ENCODE peak calls at places on chromosomes 6 and 20, in ten cellular contexts. W is spleen; O is glomerular endothelial cell; B is NCI-H226; I is effector memory CD4-positive, alpha-beta T cell; Y is T-helper 17 cell; V is left ventricle myocardium superior; H is AG04450; N is amniotic stem cell; Q is C1 segment of cervical spinal cord. U is an unnamed sample.
A peak's percentile ranks its signal among the peaks of the same experiment; 100 is the strongest.

GRCh38 chr20:62699741-62700140 is 8.9 kb upstream of the NTSR1 start:
- DNase-seq in W (no peak), O (no peak), B (no peak), I (no peak), Y (no peak), V (peak; percentile 14), H (no peak), N (no peak), Q (no peak), U (no peak)

GRCh38 chr6:166443166-166443565 is 60.4 kb upstream of the MPC1 start:
- DNase-seq in W (no peak), O (no peak), B (no peak), I (no peak), Y (no peak), V (no peak), H (no peak), N (no peak), Q (no peak), U (no peak)

GRCh38 chr20:51506527-51507356 is 35.8 kb downstream of the NFATC2 start:
- DNase-seq in W (no peak), O (no peak), B (no peak), I (no peak), Y (no peak), V (no peak), H (no peak), N (no peak), Q (no peak), U (no peak)

GRCh38 chr20:64256282-64256947 is 867 bp downstream of the PCMTD2 start:
- DNase-seq in W (peak; percentile 70), O (no peak), B (no peak), I (no peak), Y (no peak), V (no peak), H (no peak), N (no peak), Q (no peak), U (peak; percentile 43)

GRCh38 chr6:34384305-34385153 is 7.9 kb downstream of the NUDT3 start:
- DNase-seq in W (no peak), O (no peak), B (no peak), I (no peak), Y (no peak), V (no peak), H (no peak), N (no peak), Q (no peak), U (no peak)

GRCh38 chr6:30483677-30484279 is 5.5 kb upstream of the HLA-E start:
- DNase-seq in W (no peak), O (peak; percentile 67), B (peak; percentile 40), I (no peak), Y (no peak), V (no peak), H (no peak), N (peak; percentile 49), Q (peak; percentile 22), U (no peak)

GRCh38 chr6:13526718-13527668 is 39.6 kb upstream of the GFOD1 start:
- DNase-seq in W (peak; percentile 89), O (no peak), B (no peak), I (no peak), Y (no peak), V (peak; percentile 50), H (no peak), N (no peak), Q (no peak), U (no peak)

GRCh38 chr6:53020005-53020744 is 25.1 kb upstream of the GSTA4 start:
- DNase-seq in W (no peak), O (no peak), B (peak; percentile 94), I (no peak), Y (no peak), V (no peak), H (no peak), N (no peak), Q (no peak), U (no peak)

GRCh38 chr6:6820688-6821238 is 232.2 kb downstream of the LY86 start:
- DNase-seq in W (no peak), O (no peak), B (no peak), I (no peak), Y (no peak), V (no peak), H (no peak), N (no peak), Q (no peak), U (peak; percentile 35)

GRCh38 chr6:142395266-142395665 is 93.5 kb downstream of the ADGRG6 start:
- DNase-seq in W (no peak), O (no peak), B (no peak), I (no peak), Y (no peak), V (no peak), H (no peak), N (no peak), Q (no peak), U (no peak)

GRCh38 chr6:20969551-20969950 is 435.3 kb downstream of the CDKAL1 start:
- DNase-seq in W (no peak), O (no peak), B (no peak), I (no peak), Y (no peak), V (no peak), H (no peak), N (no peak), Q (no peak), U (no peak)

GRCh38 chr6:18457065-18457817 is 70.1 kb downstream of the RNF144B start:
- DNase-seq in W (no peak), O (no peak), B (no peak), I (no peak), Y (no peak), V (no peak), H (no peak), N (no peak), Q (no peak), U (no peak)

GRCh38 chr20:32528291-32528891 is 56.7 kb downstream of the NOL4L start:
- DNase-seq in W (peak; percentile 80), O (no peak), B (no peak), I (no peak), Y (no peak), V (peak; percentile 84), H (no peak), N (no peak), Q (no peak), U (no peak)

GRCh38 chr20:48066256-48066655 is 281.0 kb upstream of the SULF2 start:
- DNase-seq in W (no peak), O (no peak), B (no peak), I (no peak), Y (no peak), V (no peak), H (no peak), N (no peak), Q (no peak), U (no peak)

GRCh38 chr20:13148402-13148801 is 72.7 kb upstream of the ISM1 start:
- DNase-seq in W (no peak), O (no peak), B (no peak), I (no peak), Y (no peak), V (no peak), H (no peak), N (no peak), Q (no peak), U (no peak)

GRCh38 chr6:22153384-22154158 is 143.3 kb downstream of the PRL start:
- DNase-seq in W (no peak), O (no peak), B (no peak), I (no peak), Y (no peak), V (no peak), H (peak; percentile 8), N (no peak), Q (no peak), U (no peak)

GRCh38 chr6:24458937-24459336 is 30.4 kb downstream of the GPLD1 start:
- DNase-seq in W (no peak), O (no peak), B (peak; percentile 24), I (no peak), Y (no peak), V (no peak), H (no peak), N (no peak), Q (no peak), U (no peak)

GRCh38 chr6:35064508-35065440 is 76.4 kb downstream of the TCP11 start:
- DNase-seq in W (peak; percentile 27), O (no peak), B (no peak), I (no peak), Y (no peak), V (no peak), H (no peak), N (no peak), Q (no peak), U (no peak)

GRCh38 chr6:29728173-29728879 is 5.1 kb downstream of the HLA-F start:
- DNase-seq in W (no peak), O (no peak), B (no peak), I (no peak), Y (no peak), V (no peak), H (no peak), N (no peak), Q (no peak), U (no peak)

GRCh38 chr20:61930776-61931475 is 134.8 kb downstream of the TAF4 start:
- DNase-seq in W (peak; percentile 58), O (no peak), B (no peak), I (no peak), Y (no peak), V (peak; percentile 11), H (no peak), N (no peak), Q (no peak), U (peak; percentile 72)

GRCh38 chr6:4281341-4282293 is 146.2 kb upstream of the ECI2 start:
- DNase-seq in W (peak; percentile 85), O (no peak), B (peak; percentile 96), I (no peak), Y (no peak), V (peak; percentile 62), H (no peak), N (no peak), Q (no peak), U (no peak)

GRCh38 chr6:11271637-11272036 is 39.2 kb upstream of the NEDD9 start:
- DNase-seq in W (no peak), O (no peak), B (no peak), I (no peak), Y (no peak), V (no peak), H (peak; percentile 95), N (no peak), Q (no peak), U (no peak)

GRCh38 chr6:31381666-31382065 is 21.7 kb upstream of the MICA start:
- DNase-seq in W (no peak), O (no peak), B (no peak), I (no peak), Y (no peak), V (no peak), H (no peak), N (no peak), Q (no peak), U (no peak)

GRCh38 chr6:56087421-56087820 is 160.0 kb downstream of the COL21A1 start:
- DNase-seq in W (no peak), O (no peak), B (peak; percentile 66), I (no peak), Y (no peak), V (no peak), H (no peak), N (no peak), Q (no peak), U (no peak)

GRCh38 chr20:17809714-17810631 is 110.2 kb downstream of the BANF2 start:
- DNase-seq in W (no peak), O (no peak), B (peak; percentile 37), I (no peak), Y (no peak), V (no peak), H (peak; percentile 66), N (no peak), Q (no peak), U (peak; percentile 80)